ENCODE peak calls at places on chromosomes 5 and 9, in ten cellular contexts. Z is amniotic stem cell; T is C1 segment of cervical spinal cord; A is stimulated activated naive CD8-positive, alpha-beta T cell treated with anti-CD3 and anti-CD28 coated beads, Interleukin-15, Interleukin-2, amounts not matched to agents 100 U/mL and 50 U/mL, for 24 hours; E is SHP77; P is astrocyte; L is AG04450; B is EL; Y is epithelial cell of proximal tubule; X is T-cell. S is an unnamed sample.

GRCh38 chr9:6877671-6878161 is 119.9 kb downstream of the KDM4C start:
- DNase-seq in P (peak), L (peak), Z (no peak), A (no peak), B (peak), E (no peak), X (no peak), T (no peak), Y (peak), S (no peak)

GRCh38 chr5:138874771-138875628 is at the start of gene LRRTM2:
- DNase-seq in T (peak), B (peak), X (no peak), L (peak), A (no peak), P (peak), Z (peak), Y (no peak), E (peak), S (peak)

GRCh38 chr5:116453920-116454319 is 120.7 kb downstream of the SEMA6A start:
- DNase-seq in Y (no peak), T (no peak), L (no peak), B (no peak), Z (no peak), A (no peak), X (no peak), E (no peak), P (no peak), S (no peak)

GRCh38 chr9:90724112-90724511 is 77.5 kb upstream of the SYK start:
- DNase-seq in A (no peak), B (peak), P (no peak), E (no peak), Z (no peak), X (no peak), L (no peak), T (no peak), Y (no peak), S (no peak)

GRCh38 chr5:107516452-107517184 is 154.1 kb downstream of the EFNA5 start:
- DNase-seq in Y (no peak), X (no peak), P (peak), T (no peak), E (no peak), A (no peak), Z (peak), B (peak), L (no peak), S (no peak)

GRCh38 chr9:2984481-2984880 is 140.6 kb upstream of the PUM3 start:
- DNase-seq in Y (no peak), B (no peak), L (no peak), T (no peak), X (no peak), E (no peak), Z (no peak), P (no peak), A (no peak), S (no peak)

GRCh38 chr9:10387282-10387681 is 225.5 kb downstream of the PTPRD start:
- DNase-seq in E (no peak), L (no peak), B (no peak), T (no peak), P (no peak), Y (no peak), X (no peak), Z (no peak), A (no peak), S (no peak)

GRCh38 chr9:37971691-37972090 is 67.8 kb upstream of the SLC25A51 start:
- DNase-seq in P (no peak), B (no peak), X (no peak), Y (no peak), L (no peak), Z (no peak), A (no peak), E (no peak), T (no peak), S (no peak)

GRCh38 chr5:138448481-138449398 is 9.9 kb downstream of the REEP2 start:
- DNase-seq in L (no peak), Z (no peak), B (peak), E (no peak), Y (no peak), A (no peak), T (peak), X (no peak), P (no peak), S (no peak)

GRCh38 chr5:1544294-1545010 is 20.7 kb upstream of the LPCAT1 start:
- DNase-seq in A (no peak), X (no peak), E (no peak), T (no peak), Y (no peak), Z (no peak), P (no peak), B (no peak), L (no peak), S (no peak)